ENCODE peak calls at places on chromosomes 11 and 22, in ten cellular contexts. Y, S, E, G, R, D, B, F, K and V are unnamed samples.

GRCh38 chr11:11239959-11240358 is 113.1 kb downstream of the CSNK2A3 start:
- DNase-seq in Y (no peak), G (no peak), D (no peak), S (no peak), K (no peak), R (no peak), B (no peak), F (no peak), E (peak; percentile 31), V (no peak)

GRCh38 chr11:129324533-129325175 is 51.0 kb upstream of the BARX2 start:
- DNase-seq in S (no peak), E (peak; percentile 62), Y (no peak), R (no peak), D (no peak), F (no peak), G (no peak), B (no peak), K (peak; percentile 18), V (no peak)

GRCh38 chr11:130533113-130533803 is 84.8 kb downstream of the ADAMTS15 start:
- DNase-seq in G (no peak), B (no peak), R (no peak), E (no peak), F (no peak), Y (no peak), D (no peak), K (no peak), S (no peak), V (no peak)

GRCh38 chr11:7673724-7674434 is 579 bp upstream of the CYB5R2 start:
- DNase-seq in E (peak; percentile 69), F (no peak), S (no peak), R (no peak), B (no peak), G (no peak), Y (no peak), D (no peak), K (peak; percentile 40), V (no peak)

GRCh38 chr11:71379722-71380121 is 68.5 kb downstream of the DHCR7 start:
- DNase-seq in R (no peak), S (no peak), Y (no peak), K (no peak), F (no peak), E (no peak), G (no peak), D (no peak), B (no peak), V (no peak)

GRCh38 chr22:27461470-27461869 is 340.1 kb downstream of the MN1 start:
- DNase-seq in D (no peak), F (no peak), B (no peak), G (peak; percentile 86), Y (no peak), E (no peak), R (no peak), K (peak; percentile 77), S (no peak), V (no peak)

GRCh38 chr11:118497831-118498230 is 29.4 kb upstream of the TTC36 start:
- DNase-seq in R (no peak), B (no peak), S (no peak), E (no peak), Y (no peak), F (no peak), D (no peak), G (peak; percentile 36), K (peak; percentile 62), V (no peak)

GRCh38 chr11:35477871-35478270 is 47.5 kb downstream of the PAMR1 start:
- DNase-seq in B (no peak), G (no peak), K (no peak), Y (peak; percentile 23), E (no peak), F (no peak), S (no peak), D (no peak), R (no peak), V (no peak)

GRCh38 chr22:46061431-46062231 is 84.7 kb upstream of the WNT7B start:
- DNase-seq in B (no peak), R (no peak), D (no peak), E (peak; percentile 65), F (no peak), K (peak; percentile 18), S (no peak), Y (no peak), G (no peak), V (no peak)

GRCh38 chr11:106697058-106697457 is 321.2 kb downstream of the GUCY1A2 start:
- DNase-seq in R (no peak), G (peak; percentile 74), E (no peak), Y (no peak), F (no peak), D (no peak), S (no peak), K (peak; percentile 66), B (no peak), V (no peak)

GRCh38 chr11:2296913-2297622 is 4.7 kb downstream of the C11orf21 start:
- DNase-seq in D (no peak), Y (no peak), E (no peak), R (no peak), F (no peak), B (no peak), G (no peak), S (no peak), K (no peak), V (no peak)

GRCh38 chr11:36278531-36279245 is 10.5 kb downstream of the COMMD9 start:
- DNase-seq in D (no peak), R (no peak), F (no peak), E (no peak), Y (no peak), G (no peak), K (no peak), S (no peak), B (no peak), V (no peak)

GRCh38 chr22:47406896-47407295 is 644.4 kb downstream of the TBC1D22A start:
- DNase-seq in Y (no peak), R (no peak), S (no peak), K (no peak), D (no peak), F (no peak), B (no peak), E (no peak), G (no peak), V (no peak)

GRCh38 chr11:123822591-123822990 is 16.4 kb upstream of the OR6M1 start:
- DNase-seq in G (peak; percentile 71), F (no peak), Y (no peak), K (no peak), E (peak; percentile 11), D (no peak), R (no peak), B (no peak), S (no peak), V (no peak)

GRCh38 chr22:44583076-44583760 is 85.2 kb upstream of the RTL6 start:
- DNase-seq in R (no peak), E (no peak), D (no peak), B (no peak), K (peak; percentile 17), S (no peak), Y (no peak), F (no peak), G (peak; percentile 41), V (no peak)

GRCh38 chr11:353315-353857 is 15.9 kb upstream of the B4GALNT4 start:
- DNase-seq in F (no peak), S (no peak), E (no peak), D (no peak), K (peak; percentile 87), R (peak; percentile 42), B (no peak), Y (peak; percentile 46), G (peak; percentile 84), V (no peak)